ENCODE peak calls at places on chromosomes 12 and 14, in nine cellular contexts. One of them, this sample, is unnamed.

GRCh38 chr12:4589941-4590340 is 27.9 kb downstream of the DYRK4 start:
- DNase-seq in HCT116: no peak
- DNase-seq in sigmoid colon: no peak
- DNase-seq in right lobe of liver: no peak
- DNase-seq in gastrocnemius medialis: no peak
- DNase-seq in HepG2: no peak
- DNase-seq in transverse colon: no peak
- DNase-seq in Peyer's patch: no peak
- DNase-seq in ovary: no peak
- DNase-seq in this sample: no peak

GRCh38 chr14:104746071-104746545 is 6.8 kb upstream of the SIVA1 start:
- DNase-seq in HCT116: no peak
- DNase-seq in sigmoid colon: no peak
- DNase-seq in right lobe of liver: no peak
- DNase-seq in gastrocnemius medialis: peak; percentile 21
- DNase-seq in HepG2: no peak
- DNase-seq in transverse colon: no peak
- DNase-seq in Peyer's patch: no peak
- DNase-seq in ovary: no peak
- DNase-seq in this sample: peak; percentile 9

GRCh38 chr12:72295744-72296143 is 23.6 kb downstream of the TRHDE start:
- DNase-seq in HCT116: no peak
- DNase-seq in sigmoid colon: no peak
- DNase-seq in right lobe of liver: no peak
- DNase-seq in gastrocnemius medialis: no peak
- DNase-seq in HepG2: no peak
- DNase-seq in transverse colon: no peak
- DNase-seq in Peyer's patch: no peak
- DNase-seq in ovary: no peak
- DNase-seq in this sample: no peak

GRCh38 chr12:104121001-104121400 is 17.0 kb downstream of the NFYB start:
- DNase-seq in HCT116: no peak
- DNase-seq in sigmoid colon: no peak
- DNase-seq in right lobe of liver: no peak
- DNase-seq in gastrocnemius medialis: no peak
- DNase-seq in HepG2: no peak
- DNase-seq in transverse colon: no peak
- DNase-seq in Peyer's patch: no peak
- DNase-seq in ovary: no peak
- DNase-seq in this sample: no peak

GRCh38 chr12:77122236-77122635 is 56.9 kb upstream of the E2F7 start:
- DNase-seq in HCT116: peak; percentile 57
- DNase-seq in sigmoid colon: no peak
- DNase-seq in right lobe of liver: no peak
- DNase-seq in gastrocnemius medialis: no peak
- DNase-seq in HepG2: peak; percentile 13
- DNase-seq in transverse colon: no peak
- DNase-seq in Peyer's patch: no peak
- DNase-seq in ovary: no peak
- DNase-seq in this sample: no peak

GRCh38 chr12:27554421-27555186 is 30.6 kb downstream of the PPFIBP1 start:
- DNase-seq in HCT116: no peak
- DNase-seq in sigmoid colon: peak; percentile 86
- DNase-seq in right lobe of liver: no peak
- DNase-seq in gastrocnemius medialis: peak; percentile 50
- DNase-seq in HepG2: no peak
- DNase-seq in transverse colon: peak; percentile 14
- DNase-seq in Peyer's patch: no peak
- DNase-seq in ovary: peak; percentile 50
- DNase-seq in this sample: peak; percentile 66

GRCh38 chr14:105602243-105602750 is 75.9 kb downstream of the TMEM121 start:
- DNase-seq in HCT116: no peak
- DNase-seq in sigmoid colon: peak; percentile 59
- DNase-seq in right lobe of liver: no peak
- DNase-seq in gastrocnemius medialis: no peak
- DNase-seq in HepG2: no peak
- DNase-seq in transverse colon: no peak
- DNase-seq in Peyer's patch: no peak
- DNase-seq in ovary: no peak
- DNase-seq in this sample: no peak

GRCh38 chr12:12954361-12954760 is 2.4 kb upstream of the GPRC5D start:
- DNase-seq in HCT116: no peak
- DNase-seq in sigmoid colon: no peak
- DNase-seq in right lobe of liver: no peak
- DNase-seq in gastrocnemius medialis: no peak
- DNase-seq in HepG2: no peak
- DNase-seq in transverse colon: no peak
- DNase-seq in Peyer's patch: no peak
- DNase-seq in ovary: no peak
- DNase-seq in this sample: no peak

GRCh38 chr12:114026805-114027204 is 60.7 kb upstream of the RBM19 start:
- DNase-seq in HCT116: no peak
- DNase-seq in sigmoid colon: no peak
- DNase-seq in right lobe of liver: no peak
- DNase-seq in gastrocnemius medialis: no peak
- DNase-seq in HepG2: no peak
- DNase-seq in transverse colon: no peak
- DNase-seq in Peyer's patch: no peak
- DNase-seq in ovary: no peak
- DNase-seq in this sample: no peak

GRCh38 chr12:64836856-64837255 is 12.4 kb downstream of the TBC1D30 start:
- DNase-seq in HCT116: no peak
- DNase-seq in sigmoid colon: no peak
- DNase-seq in right lobe of liver: no peak
- DNase-seq in gastrocnemius medialis: no peak
- DNase-seq in HepG2: no peak
- DNase-seq in transverse colon: no peak
- DNase-seq in Peyer's patch: no peak
- DNase-seq in ovary: no peak
- DNase-seq in this sample: no peak

GRCh38 chr14:93274055-93274806 is 58.6 kb downstream of the BTBD7 start:
- DNase-seq in HCT116: no peak
- DNase-seq in sigmoid colon: no peak
- DNase-seq in right lobe of liver: no peak
- DNase-seq in gastrocnemius medialis: no peak
- DNase-seq in HepG2: no peak
- DNase-seq in transverse colon: no peak
- DNase-seq in Peyer's patch: no peak
- DNase-seq in ovary: no peak
- DNase-seq in this sample: no peak

GRCh38 chr12:93322784-93323183 is 54.9 kb upstream of the NUDT4 start:
- DNase-seq in HCT116: no peak
- DNase-seq in sigmoid colon: no peak
- DNase-seq in right lobe of liver: no peak
- DNase-seq in gastrocnemius medialis: no peak
- DNase-seq in HepG2: no peak
- DNase-seq in transverse colon: peak; percentile 32
- DNase-seq in Peyer's patch: no peak
- DNase-seq in ovary: no peak
- DNase-seq in this sample: no peak

GRCh38 chr14:63542231-63542999 is 762 bp downstream of the PPP2R5E start:
- DNase-seq in HCT116: no peak
- DNase-seq in sigmoid colon: no peak
- DNase-seq in right lobe of liver: no peak
- DNase-seq in gastrocnemius medialis: peak; percentile 18
- DNase-seq in HepG2: no peak
- DNase-seq in transverse colon: peak; percentile 36
- DNase-seq in Peyer's patch: peak; percentile 53
- DNase-seq in ovary: no peak
- DNase-seq in this sample: peak; percentile 68

GRCh38 chr12:6851921-6852650 is at the start of gene USP5:
- DNase-seq in HCT116: peak; percentile 100
- DNase-seq in sigmoid colon: peak; percentile 100
- DNase-seq in right lobe of liver: peak; percentile 99
- DNase-seq in gastrocnemius medialis: peak; percentile 99
- DNase-seq in HepG2: peak; percentile 98
- DNase-seq in transverse colon: peak; percentile 99
- DNase-seq in Peyer's patch: peak; percentile 100
- DNase-seq in ovary: peak; percentile 98
- DNase-seq in this sample: peak; percentile 100

GRCh38 chr12:6850796-6851152 is 312 bp downstream of the CDCA3 start:
- DNase-seq in HCT116: no peak
- DNase-seq in sigmoid colon: no peak
- DNase-seq in right lobe of liver: peak; percentile 54
- DNase-seq in gastrocnemius medialis: no peak
- DNase-seq in HepG2: peak; percentile 51
- DNase-seq in transverse colon: no peak
- DNase-seq in Peyer's patch: peak; percentile 89
- DNase-seq in ovary: no peak
- DNase-seq in this sample: no peak

GRCh38 chr12:6849976-6850560 is 1.0 kb downstream of the CDCA3 start:
- DNase-seq in HCT116: no peak
- DNase-seq in sigmoid colon: no peak
- DNase-seq in right lobe of liver: no peak
- DNase-seq in gastrocnemius medialis: no peak
- DNase-seq in HepG2: no peak
- DNase-seq in transverse colon: peak; percentile 7
- DNase-seq in Peyer's patch: no peak
- DNase-seq in ovary: no peak
- DNase-seq in this sample: no peak

GRCh38 chr12:6852651-6853354 is 853 bp downstream of the USP5 start:
- DNase-seq in HCT116: no peak
- DNase-seq in sigmoid colon: peak; percentile 84
- DNase-seq in right lobe of liver: no peak
- DNase-seq in gastrocnemius medialis: no peak
- DNase-seq in HepG2: peak; percentile 35
- DNase-seq in transverse colon: peak; percentile 50
- DNase-seq in Peyer's patch: peak; percentile 69
- DNase-seq in ovary: peak; percentile 63
- DNase-seq in this sample: no peak

GRCh38 chr12:6851153-6851920 is at the start of gene CDCA3:
- DNase-seq in HCT116: peak; percentile 98
- DNase-seq in sigmoid colon: peak; percentile 99
- DNase-seq in right lobe of liver: peak; percentile 93
- DNase-seq in gastrocnemius medialis: peak; percentile 98
- DNase-seq in HepG2: peak; percentile 99
- DNase-seq in transverse colon: peak; percentile 95
- DNase-seq in Peyer's patch: peak; percentile 98
- DNase-seq in ovary: peak; percentile 93
- DNase-seq in this sample: peak; percentile 96
- TF ChIP-seq POLR2A in HCT116: peak; percentile 94
- TF ChIP-seq POLR2A in sigmoid colon: peak; percentile 36
- TF ChIP-seq POLR2A in right lobe of liver: peak; percentile 90
- TF ChIP-seq POLR2A in gastrocnemius medialis: peak; percentile 90
- TF ChIP-seq POLR2A in HepG2: peak; percentile 84
- TF ChIP-seq POLR2A in transverse colon: peak; percentile 99
- TF ChIP-seq POLR2A in Peyer's patch: peak; percentile 99
- TF ChIP-seq POLR2A in ovary: peak; percentile 36
- TF ChIP-seq POLR2A in this sample: peak; percentile 83

DNA sequence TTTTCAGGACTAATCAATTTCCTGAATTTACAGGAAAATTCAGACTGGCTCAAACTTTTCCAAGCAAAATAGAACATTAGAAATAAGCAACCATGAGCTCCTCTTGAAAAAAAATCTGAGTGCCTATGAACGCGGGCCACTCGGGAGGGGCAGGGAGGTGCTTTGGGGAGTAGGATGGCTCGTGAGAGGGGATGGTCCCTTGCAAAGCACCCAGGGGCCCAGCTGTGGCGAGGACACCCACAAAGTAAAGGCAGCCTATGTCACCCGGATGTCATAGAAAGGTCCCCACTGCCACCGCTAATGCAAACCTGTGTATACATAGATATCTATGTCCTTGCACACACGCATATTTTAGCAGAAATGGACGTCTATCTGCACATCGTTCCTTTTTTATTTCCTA is 309.9 kb downstream of the ADGRD1 start:
- DNase-seq in HCT116: no peak
- DNase-seq in sigmoid colon: no peak
- DNase-seq in right lobe of liver: no peak
- DNase-seq in gastrocnemius medialis: no peak
- DNase-seq in HepG2: no peak
- DNase-seq in transverse colon: no peak
- DNase-seq in Peyer's patch: no peak
- DNase-seq in ovary: no peak
- DNase-seq in this sample: no peak
- H3K27me3 ChIP-seq in HCT116: no peaks in the 10 kb centered on the region
- H3K27me3 ChIP-seq in sigmoid colon: no peaks in the 10 kb centered on the region
- H3K27me3 ChIP-seq in right lobe of liver: no peaks in the 10 kb centered on the region
- H3K27me3 ChIP-seq in gastrocnemius medialis: no peaks in the 10 kb centered on the region
- H3K27me3 ChIP-seq in HepG2: peaks cover 33% of the 10 kb centered on the region
- H3K27me3 ChIP-seq in transverse colon: no peaks in the 10 kb centered on the region
- H3K27me3 ChIP-seq in Peyer's patch: no peaks in the 10 kb centered on the region
- H3K27me3 ChIP-seq in ovary: no peaks in the 10 kb centered on the region
- H3K27me3 ChIP-seq in this sample: no peaks in the 10 kb centered on the region

DNA sequence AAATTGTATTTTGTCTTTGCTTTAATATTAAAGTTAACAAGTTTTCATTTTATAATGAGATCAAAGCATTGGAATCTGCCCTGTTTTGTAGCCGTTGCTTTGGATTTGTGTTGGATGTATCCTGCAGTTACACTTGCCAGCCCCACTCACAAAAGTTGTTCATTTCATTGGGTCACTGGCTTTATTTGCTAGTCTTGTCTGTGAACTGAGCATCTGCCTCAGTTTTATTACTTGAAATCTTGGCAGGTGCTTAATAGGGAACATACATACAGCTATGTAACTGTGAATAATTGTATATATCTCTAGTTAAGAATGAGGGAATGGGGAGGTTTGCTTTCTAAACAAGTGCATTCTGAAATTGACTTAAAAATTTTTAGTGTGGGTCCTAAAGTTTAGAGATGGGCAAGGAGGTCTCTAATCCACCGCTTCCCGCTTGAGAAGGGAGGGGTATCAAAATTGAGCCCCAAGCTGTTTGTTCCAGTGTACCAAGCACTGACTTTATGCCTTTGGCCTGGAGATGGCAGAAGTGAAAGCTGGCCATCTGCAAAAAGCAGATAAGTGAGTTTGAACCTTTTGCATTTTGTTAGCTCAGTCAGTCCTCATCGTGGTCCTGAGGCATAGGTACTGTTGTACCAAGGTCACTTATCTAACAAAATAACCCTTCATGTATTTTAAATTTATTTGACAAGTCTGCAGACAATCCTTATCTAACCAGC is 9.3 kb downstream of the EIF5 start:
- DNase-seq in HCT116: no peak
- DNase-seq in sigmoid colon: no peak
- DNase-seq in right lobe of liver: no peak
- DNase-seq in gastrocnemius medialis: no peak
- DNase-seq in HepG2: no peak
- DNase-seq in transverse colon: no peak
- DNase-seq in Peyer's patch: no peak
- DNase-seq in ovary: no peak
- DNase-seq in this sample: no peak
- TF ChIP-seq POLR2A in HCT116: no peak
- TF ChIP-seq POLR2A in sigmoid colon: no peak
- TF ChIP-seq POLR2A in right lobe of liver: peak; percentile 11
- TF ChIP-seq POLR2A in gastrocnemius medialis: no peak
- TF ChIP-seq POLR2A in HepG2: no peak
- TF ChIP-seq POLR2A in transverse colon: no peak
- TF ChIP-seq POLR2A in Peyer's patch: no peak
- TF ChIP-seq POLR2A in ovary: no peak
- TF ChIP-seq POLR2A in this sample: no peak

DNA sequence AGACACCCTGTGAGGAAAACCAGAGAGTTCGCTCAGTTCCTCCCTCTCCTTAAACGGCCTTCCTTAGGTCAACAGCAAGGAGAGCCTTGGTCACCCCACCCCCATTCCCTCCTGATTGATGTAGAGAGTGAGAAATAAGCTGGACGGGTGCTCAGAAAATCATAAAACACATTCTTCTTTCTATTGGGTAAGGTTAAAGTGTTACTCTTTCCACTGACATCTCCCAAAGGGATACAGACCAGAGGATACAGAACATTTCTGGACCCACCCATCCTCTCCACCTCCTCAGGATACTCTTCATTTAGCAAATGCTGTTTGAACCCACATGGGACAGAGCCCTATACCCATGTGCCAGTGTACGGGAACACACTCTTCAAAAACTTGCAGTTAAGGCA is 11.6 kb upstream of the KRT77 start:
- DNase-seq in HCT116: no peak
- DNase-seq in sigmoid colon: no peak
- DNase-seq in right lobe of liver: no peak
- DNase-seq in gastrocnemius medialis: no peak
- DNase-seq in HepG2: no peak
- DNase-seq in transverse colon: no peak
- DNase-seq in Peyer's patch: no peak
- DNase-seq in ovary: no peak
- DNase-seq in this sample: no peak
- H3K27me3 ChIP-seq in HCT116: no peaks in the 10 kb centered on the region
- H3K27me3 ChIP-seq in sigmoid colon: peaks cover 12% of the 10 kb centered on the region
- H3K27me3 ChIP-seq in right lobe of liver: peaks cover 5% of the 10 kb centered on the region
- H3K27me3 ChIP-seq in gastrocnemius medialis: peaks cover 39% of the 10 kb centered on the region
- H3K27me3 ChIP-seq in HepG2: peaks cover 46% of the 10 kb centered on the region
- H3K27me3 ChIP-seq in transverse colon: peaks cover 43% of the 10 kb centered on the region
- H3K27me3 ChIP-seq in Peyer's patch: no peaks in the 10 kb centered on the region
- H3K27me3 ChIP-seq in ovary: no peaks in the 10 kb centered on the region
- H3K27me3 ChIP-seq in this sample: peaks cover 43% of the 10 kb centered on the region